ENCODE peak calls at places on chromosomes 1 and 21, in five cellular contexts. M, G, J, H and S are unnamed samples.
A peak's percentile ranks its signal among the peaks of the same experiment; 100 is the strongest.

GRCh38 chr1:202998836-202999750 is 8.1 kb upstream of the TMEM183A start:
- DNase-seq in M (no peak), G (peak; percentile 54), J (peak; percentile 64), H (peak; percentile 28), S (no peak)

GRCh38 chr21:42304556-42305454 is 10.4 kb downstream of the TFF3 start:
- DNase-seq in M (no peak), G (peak; percentile 4), J (no peak), H (no peak), S (peak; percentile 55)

GRCh38 chr1:90763930-90764329 is 46.8 kb upstream of the BARHL2 start:
- DNase-seq in M (no peak), G (no peak), J (no peak), H (no peak), S (no peak)

GRCh38 chr1:190226006-190226405 is 251.7 kb downstream of the BRINP3 start:
- DNase-seq in M (no peak), G (no peak), J (no peak), H (no peak), S (no peak)

GRCh38 chr1:23393706-23394105 is 24.1 kb upstream of the ZNF436 start:
- DNase-seq in M (peak; percentile 87), G (peak; percentile 25), J (no peak), H (no peak), S (peak; percentile 89)

GRCh38 chr1:203669739-203670138 is 43.1 kb downstream of the ATP2B4 start:
- DNase-seq in M (no peak), G (no peak), J (no peak), H (no peak), S (no peak)

GRCh38 chr1:18945401-18945849 is 11.1 kb downstream of the IFFO2 start:
- DNase-seq in M (no peak), G (peak; percentile 62), J (no peak), H (no peak), S (peak; percentile 81)

GRCh38 chr1:172499636-172500141 is 33.3 kb upstream of the SUCO start:
- DNase-seq in M (no peak), G (peak; percentile 10), J (no peak), H (peak; percentile 81), S (no peak)

GRCh38 chr1:171346866-171347265 is 32.9 kb downstream of the FMO4 start:
- DNase-seq in M (no peak), G (no peak), J (no peak), H (no peak), S (no peak)

GRCh38 chr1:78171736-78172590 is 126.2 kb downstream of the GIPC2 start:
- DNase-seq in M (no peak), G (no peak), J (no peak), H (no peak), S (no peak)

GRCh38 chr1:217137210-217137871 is 414.1 kb upstream of the ESRRG start:
- DNase-seq in M (peak; percentile 68), G (no peak), J (no peak), H (no peak), S (no peak)

GRCh38 chr1:221098462-221099406 is 219.5 kb downstream of the HLX start:
- DNase-seq in M (no peak), G (no peak), J (no peak), H (no peak), S (no peak)

GRCh38 chr21:36699546-36700294 is 805 bp downstream of the SIM2 start:
- DNase-seq in M (no peak), G (no peak), J (no peak), H (no peak), S (no peak)

GRCh38 chr1:121413817-121414216 is 229.0 kb downstream of the SRGAP2C start:
- DNase-seq in M (no peak), G (no peak), J (no peak), H (no peak), S (no peak)

GRCh38 chr1:235887676-235888075 is 21.0 kb upstream of the LYST start:
- DNase-seq in M (no peak), G (no peak), J (no peak), H (no peak), S (no peak)

GRCh38 chr1:224852901-224853568 is 76.4 kb upstream of the DNAH14 start:
- DNase-seq in M (no peak), G (no peak), J (no peak), H (no peak), S (no peak)

GRCh38 chr21:36757246-36757645 is 58.3 kb downstream of the SIM2 start:
- DNase-seq in M (no peak), G (no peak), J (no peak), H (no peak), S (no peak)

GRCh38 chr1:219329606-219330005 is 155.9 kb downstream of the LYPLAL1 start:
- DNase-seq in M (no peak), G (no peak), J (no peak), H (no peak), S (no peak)

GRCh38 chr1:116983678-116984077 is 17.9 kb upstream of the CD101 start:
- DNase-seq in M (no peak), G (no peak), J (no peak), H (no peak), S (no peak)

GRCh38 chr1:56429288-56429687 is 150.1 kb downstream of the PLPP3 start:
- DNase-seq in M (no peak), G (no peak), J (no peak), H (no peak), S (no peak)

GRCh38 chr1:162892916-162893714 is 32.1 kb upstream of the CCDC190 start:
- DNase-seq in M (no peak), G (no peak), J (no peak), H (no peak), S (no peak)

GRCh38 chr1:221945669-221946068 is 203.8 kb upstream of the DUSP10 start:
- DNase-seq in M (no peak), G (no peak), J (no peak), H (no peak), S (no peak)

GRCh38 chr1:180236698-180237509 is 6.8 kb downstream of the LHX4 start:
- DNase-seq in M (no peak), G (no peak), J (no peak), H (no peak), S (peak; percentile 14)

GRCh38 chr1:117166076-117166475 is 44.5 kb upstream of the TRIM45 start:
- DNase-seq in M (no peak), G (no peak), J (no peak), H (peak; percentile 49), S (no peak)

GRCh38 chr1:58290685-58291372 is 255.7 kb downstream of the OMA1 start:
- DNase-seq in M (no peak), G (no peak), J (no peak), H (no peak), S (no peak)

GRCh38 chr1:214823311-214824117 is 220.5 kb downstream of the CENPF start:
- DNase-seq in M (no peak), G (no peak), J (no peak), H (no peak), S (no peak)

GRCh38 chr21:16811011-16811410 is 701.8 kb upstream of the CXADR start:
- DNase-seq in M (no peak), G (no peak), J (no peak), H (no peak), S (no peak)

GRCh38 chr1:77014396-77014795 is 147.1 kb downstream of the ST6GALNAC5 start:
- DNase-seq in M (no peak), G (no peak), J (no peak), H (no peak), S (no peak)

GRCh38 chr21:31786164-31786920 is 54.4 kb upstream of the SCAF4 start:
- DNase-seq in M (no peak), G (no peak), J (no peak), H (peak; percentile 22), S (no peak)

DNA sequence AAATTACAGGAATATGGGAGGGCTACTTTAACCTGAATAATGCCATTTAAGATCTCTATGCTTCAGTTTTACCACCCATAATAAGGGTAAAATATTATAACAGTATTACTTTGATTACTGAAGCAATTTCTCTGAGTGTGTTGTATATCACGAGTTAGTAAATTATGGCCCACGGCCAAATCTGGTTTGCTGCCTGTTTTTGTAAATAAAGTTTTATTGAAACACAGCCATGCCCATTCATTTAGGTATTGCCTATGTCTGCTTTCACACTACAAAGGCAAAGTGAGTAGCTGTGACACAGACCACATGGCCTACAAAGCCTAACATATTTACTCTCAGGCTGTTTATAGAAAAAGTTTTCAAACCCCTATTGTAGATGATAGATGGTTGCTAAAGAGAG is 156.8 kb downstream of the CDC42BPA start:
- DNase-seq in M (no peak), G (no peak), J (no peak), H (no peak), S (no peak)
- H3K27ac ChIP-seq in M (no peak overlapping the region), G (no peak overlapping the region), J (no peak overlapping the region), H (no peak overlapping the region), S (no peak overlapping the region)

GRCh38 chr1:84939761-84940160 is 46.8 kb upstream of the LPAR3 start:
- DNase-seq in M (no peak), G (no peak), J (no peak), H (no peak), S (no peak)

GRCh38 chr1:84944767-84945486 is 51.9 kb upstream of the LPAR3 start:
- DNase-seq in M (no peak), G (peak; percentile 67), J (peak; percentile 57), H (peak; percentile 78), S (peak; percentile 85)

GRCh38 chr1:84939151-84939550 is 46.1 kb upstream of the LPAR3 start:
- DNase-seq in M (no peak), G (no peak), J (no peak), H (no peak), S (no peak)

GRCh38 chr1:84940481-84940880 is 47.5 kb upstream of the LPAR3 start:
- DNase-seq in M (no peak), G (no peak), J (no peak), H (no peak), S (no peak)

DNA sequence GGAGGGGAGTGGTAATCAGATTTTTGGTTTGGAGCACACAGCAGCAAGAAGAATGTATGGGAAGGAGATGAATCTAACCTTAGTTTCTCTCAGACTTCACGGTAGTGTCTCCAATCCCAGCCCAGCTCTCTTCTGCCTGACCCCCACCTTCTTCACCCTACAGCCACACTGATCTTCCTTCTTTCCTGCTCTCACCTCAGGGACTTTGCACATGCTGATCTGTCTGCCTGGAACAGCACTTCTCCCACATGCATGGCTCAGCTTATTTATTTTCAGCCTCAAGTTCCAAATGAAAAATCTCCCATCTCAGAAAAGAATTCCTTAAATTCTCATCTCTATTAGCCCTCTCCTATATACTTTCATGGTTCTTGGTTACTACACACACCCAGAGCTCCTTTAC is 48.8 kb upstream of the LPAR3 start:
- DNase-seq in M (no peak), G (no peak), J (no peak), H (no peak), S (no peak)
- TF ChIP-seq POLR2AphosphoS5 in M (no peak), G (no peak), J (no peak), H (no peak), S (no peak)

DNA sequence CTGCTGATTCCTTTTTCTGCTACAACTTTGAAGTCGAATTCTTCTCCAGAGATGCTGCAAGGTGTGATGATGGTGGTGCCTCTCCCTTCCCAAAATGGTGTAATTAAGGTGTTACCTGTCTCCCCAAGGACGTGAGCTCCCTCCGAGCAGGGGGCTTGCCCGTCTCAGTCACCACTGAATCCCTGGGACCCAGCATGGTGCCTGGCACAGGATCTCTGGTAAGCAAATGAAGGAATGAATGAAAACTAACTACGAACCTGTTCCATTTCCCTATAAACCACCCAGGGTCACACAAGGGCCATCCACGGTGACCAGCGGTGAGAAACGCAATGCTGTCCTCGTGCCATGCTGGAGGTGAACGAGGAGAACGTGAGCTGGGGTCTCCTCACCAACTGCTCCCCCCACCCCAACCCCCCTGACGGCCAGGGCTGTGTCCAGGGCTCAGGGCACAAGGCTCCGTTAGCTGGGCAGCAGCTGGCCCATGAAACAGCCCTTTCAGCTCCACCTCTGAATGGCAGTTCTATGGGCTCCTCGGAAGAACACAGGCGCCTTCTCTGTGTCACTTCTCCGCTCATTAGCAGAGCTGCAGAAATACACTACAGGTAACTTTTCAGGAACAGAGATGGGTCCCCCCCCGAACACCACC is 2.2 kb upstream of the MATN1 start:
- DNase-seq in M (no peak), G (no peak), J (no peak), H (no peak), S (no peak)
- TF ChIP-seq CTCF in M (no peak), G (no peak), J (no peak), H (no peak), S (no peak)

GRCh38 chr1:154611150-154611865 is 3.3 kb upstream of the ADAR start:
- DNase-seq in M (no peak), G (no peak), J (no peak), H (no peak), S (no peak)
- H3K27ac ChIP-seq in M (peak overlapping the region; percentile 99), G (no peak overlapping the region), J (no peak overlapping the region), H (peak overlapping the region; percentile 40), S (no peak overlapping the region)